ENCODE peak calls at places on chromosomes 11 and 22, in five cellular contexts. X is activated T-cell treated with anti-CD3 and anti-CD28 coated beads, Interleukin-2, amount 50 U/mL, for 4 hours; Y is AG09309; P is erythroblast; D is amniotic epithelial cell. F is an unnamed sample.

GRCh38 chr11:6618117-6619020 is 853 bp downstream of the TPP1 start:
- DNase-seq in X (peak; percentile 65), Y (peak; percentile 44), P (peak; percentile 74), D (peak; percentile 72), F (peak; percentile 46)

GRCh38 chr11:100328626-100329340 is 358.3 kb upstream of the ARHGAP42 start:
- DNase-seq in X (no peak), Y (no peak), P (no peak), D (peak; percentile 50), F (no peak)

GRCh38 chr22:26558246-26558895 is 31.6 kb downstream of the TPST2 start:
- DNase-seq in X (no peak), Y (peak; percentile 4), P (no peak), D (peak; percentile 4), F (no peak)

GRCh38 chr11:93432247-93432646 is 101.7 kb downstream of the DEUP1 start:
- DNase-seq in X (no peak), Y (no peak), P (no peak), D (no peak), F (no peak)

GRCh38 chr11:3171931-3172560 is 6.9 kb upstream of the OSBPL5 start:
- DNase-seq in X (no peak), Y (no peak), P (no peak), D (no peak), F (no peak)

GRCh38 chr11:111183706-111184105 is 61.8 kb upstream of the POU2AF2 start:
- DNase-seq in X (no peak), Y (no peak), P (no peak), D (peak; percentile 22), F (no peak)

GRCh38 chr22:45997077-45997774 is 20.3 kb upstream of the WNT7B start:
- DNase-seq in X (no peak), Y (peak; percentile 93), P (no peak), D (peak; percentile 96), F (peak; percentile 41)

GRCh38 chr22:20864186-20864908 is 5.5 kb downstream of the SNAP29 start:
- DNase-seq in X (no peak), Y (no peak), P (no peak), D (peak; percentile 59), F (no peak)

F was measured in cerebellum.